ENCODE peak calls at places on chromosomes 6 and 20, in ten cellular contexts. One of them, this sample, is unnamed.

GRCh38 chr6:120816862-120817261 is 517.4 kb downstream of the TBC1D32 start:
- DNase-seq in GM12878: no peak
- DNase-seq in A673: no peak
- DNase-seq in heart left ventricle: no peak
- DNase-seq in progenitor cell of endocrine pancreas: no peak
- DNase-seq in WTC11: no peak
- DNase-seq in neural crest cell: no peak
- DNase-seq in psoas muscle: no peak
- DNase-seq in AG09309: no peak
- DNase-seq in fibroblast of lung: no peak
- DNase-seq in this sample: no peak

GRCh38 chr20:53609501-53610445 is 16.1 kb upstream of the ZNF217 start:
- DNase-seq in psoas muscle: peak
- DNase-seq in neural crest cell: no peak
- DNase-seq in heart left ventricle: no peak
- DNase-seq in WTC11: peak
- DNase-seq in A673: peak
- DNase-seq in GM12878: no peak
- DNase-seq in AG09309: no peak
- DNase-seq in fibroblast of lung: peak
- DNase-seq in progenitor cell of endocrine pancreas: no peak
- DNase-seq in this sample: no peak

GRCh38 chr6:14501240-14501639 is 383.7 kb downstream of the CD83 start:
- DNase-seq in GM12878: no peak
- DNase-seq in fibroblast of lung: no peak
- DNase-seq in A673: peak
- DNase-seq in heart left ventricle: no peak
- DNase-seq in progenitor cell of endocrine pancreas: no peak
- DNase-seq in psoas muscle: no peak
- DNase-seq in AG09309: no peak
- DNase-seq in neural crest cell: peak
- DNase-seq in WTC11: no peak
- DNase-seq in this sample: no peak

GRCh38 chr6:62640749-62641148 is 354.7 kb upstream of the KHDRBS2 start:
- DNase-seq in AG09309: no peak
- DNase-seq in GM12878: no peak
- DNase-seq in heart left ventricle: no peak
- DNase-seq in psoas muscle: no peak
- DNase-seq in WTC11: no peak
- DNase-seq in progenitor cell of endocrine pancreas: no peak
- DNase-seq in neural crest cell: no peak
- DNase-seq in fibroblast of lung: no peak
- DNase-seq in A673: peak
- DNase-seq in this sample: no peak

GRCh38 chr20:5706797-5707196 is 43.4 kb upstream of the SHLD1 start:
- DNase-seq in neural crest cell: no peak
- DNase-seq in fibroblast of lung: no peak
- DNase-seq in WTC11: no peak
- DNase-seq in A673: no peak
- DNase-seq in psoas muscle: no peak
- DNase-seq in progenitor cell of endocrine pancreas: no peak
- DNase-seq in AG09309: no peak
- DNase-seq in GM12878: no peak
- DNase-seq in heart left ventricle: no peak
- DNase-seq in this sample: no peak

GRCh38 chr6:52415917-52416628 is 4.1 kb upstream of the EFHC1 start:
- DNase-seq in heart left ventricle: no peak
- DNase-seq in neural crest cell: no peak
- DNase-seq in AG09309: no peak
- DNase-seq in A673: no peak
- DNase-seq in GM12878: no peak
- DNase-seq in psoas muscle: no peak
- DNase-seq in progenitor cell of endocrine pancreas: no peak
- DNase-seq in WTC11: no peak
- DNase-seq in fibroblast of lung: peak
- DNase-seq in this sample: no peak

GRCh38 chr6:162372092-162372491 is 355.5 kb downstream of the PRKN start:
- DNase-seq in neural crest cell: no peak
- DNase-seq in AG09309: no peak
- DNase-seq in GM12878: no peak
- DNase-seq in progenitor cell of endocrine pancreas: no peak
- DNase-seq in fibroblast of lung: no peak
- DNase-seq in heart left ventricle: no peak
- DNase-seq in WTC11: no peak
- DNase-seq in psoas muscle: no peak
- DNase-seq in A673: no peak
- DNase-seq in this sample: no peak

GRCh38 chr20:40890635-40891034 is 138.0 kb upstream of the TOP1 start:
- DNase-seq in WTC11: no peak
- DNase-seq in heart left ventricle: no peak
- DNase-seq in fibroblast of lung: no peak
- DNase-seq in GM12878: no peak
- DNase-seq in AG09309: no peak
- DNase-seq in psoas muscle: no peak
- DNase-seq in progenitor cell of endocrine pancreas: no peak
- DNase-seq in neural crest cell: no peak
- DNase-seq in A673: no peak
- DNase-seq in this sample: no peak

GRCh38 chr6:25017486-25017885 is 81.7 kb upstream of the RIPOR2 start:
- DNase-seq in heart left ventricle: no peak
- DNase-seq in psoas muscle: no peak
- DNase-seq in A673: no peak
- DNase-seq in AG09309: no peak
- DNase-seq in neural crest cell: no peak
- DNase-seq in progenitor cell of endocrine pancreas: no peak
- DNase-seq in GM12878: no peak
- DNase-seq in fibroblast of lung: no peak
- DNase-seq in WTC11: no peak
- DNase-seq in this sample: no peak

GRCh38 chr20:23095504-23095903 is 9.4 kb upstream of the CD93 start:
- DNase-seq in fibroblast of lung: no peak
- DNase-seq in progenitor cell of endocrine pancreas: no peak
- DNase-seq in heart left ventricle: no peak
- DNase-seq in A673: no peak
- DNase-seq in WTC11: no peak
- DNase-seq in neural crest cell: no peak
- DNase-seq in AG09309: no peak
- DNase-seq in GM12878: no peak
- DNase-seq in psoas muscle: no peak
- DNase-seq in this sample: no peak

GRCh38 chr6:90080876-90081464 is 186.7 kb downstream of the GJA10 start:
- DNase-seq in AG09309: no peak
- DNase-seq in A673: no peak
- DNase-seq in WTC11: no peak
- DNase-seq in progenitor cell of endocrine pancreas: no peak
- DNase-seq in GM12878: peak
- DNase-seq in psoas muscle: no peak
- DNase-seq in fibroblast of lung: no peak
- DNase-seq in heart left ventricle: no peak
- DNase-seq in neural crest cell: no peak
- DNase-seq in this sample: no peak

GRCh38 chr20:48283470-48284110 is 498.3 kb upstream of the SULF2 start:
- DNase-seq in heart left ventricle: peak
- DNase-seq in WTC11: no peak
- DNase-seq in neural crest cell: no peak
- DNase-seq in A673: no peak
- DNase-seq in progenitor cell of endocrine pancreas: no peak
- DNase-seq in GM12878: no peak
- DNase-seq in AG09309: peak
- DNase-seq in psoas muscle: peak
- DNase-seq in fibroblast of lung: peak
- DNase-seq in this sample: no peak

DNA sequence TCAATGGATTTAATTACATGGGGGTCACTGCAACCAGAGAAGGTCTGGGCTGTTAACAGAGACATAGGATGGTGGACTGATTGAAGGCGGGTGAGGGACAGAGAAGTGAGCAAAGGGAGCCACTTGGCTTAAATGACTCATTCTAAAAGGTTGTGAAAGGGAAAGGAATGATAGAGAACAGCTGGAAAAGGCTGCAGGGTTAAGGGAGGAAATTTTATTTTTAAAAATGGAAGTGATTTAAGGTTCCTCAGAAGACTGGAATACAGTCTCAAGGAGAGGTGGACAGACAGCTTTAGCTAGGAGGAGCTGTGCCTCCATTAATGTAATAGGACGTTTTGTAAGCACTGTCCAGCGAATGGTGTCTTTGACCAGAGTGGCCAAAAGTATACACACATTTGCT is 46.7 kb downstream of the RGS17 start:
- DNase-seq in psoas muscle: no peak
- DNase-seq in GM12878: no peak
- DNase-seq in neural crest cell: no peak
- DNase-seq in AG09309: peak
- DNase-seq in fibroblast of lung: peak
- DNase-seq in WTC11: no peak
- DNase-seq in progenitor cell of endocrine pancreas: no peak
- DNase-seq in A673: no peak
- DNase-seq in heart left ventricle: no peak
- DNase-seq in this sample: no peak
- TF ChIP-seq CTCF in psoas muscle: no peak
- TF ChIP-seq CTCF in GM12878: peak
- TF ChIP-seq CTCF in neural crest cell: no peak
- TF ChIP-seq CTCF in AG09309: peak
- TF ChIP-seq CTCF in fibroblast of lung: peak
- TF ChIP-seq CTCF in WTC11: no peak
- TF ChIP-seq CTCF in progenitor cell of endocrine pancreas: no peak
- TF ChIP-seq CTCF in A673: no peak
- TF ChIP-seq CTCF in heart left ventricle: peak
- TF ChIP-seq CTCF in this sample: no peak

DNA sequence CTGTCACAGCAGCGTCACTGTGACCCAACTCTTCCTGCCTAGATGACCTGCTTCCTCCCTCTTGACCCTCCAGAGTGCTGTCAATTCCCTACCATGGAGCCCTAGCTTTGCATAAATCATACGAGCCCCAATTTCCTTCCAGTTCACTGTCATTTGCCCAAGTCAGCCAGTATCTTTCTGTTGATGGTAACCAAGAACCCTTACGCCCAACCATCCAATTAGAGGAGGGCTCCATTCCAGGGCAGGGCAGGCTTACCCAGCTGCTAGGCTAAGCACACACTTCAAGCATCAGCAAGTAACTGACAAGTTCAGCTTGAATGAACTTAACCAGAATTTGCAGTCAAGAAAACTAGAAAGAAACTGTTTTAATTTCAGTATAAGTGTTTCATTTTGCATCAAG is 25.7 kb downstream of the WFDC3 start:
- DNase-seq in WTC11: no peak
- DNase-seq in AG09309: no peak
- DNase-seq in GM12878: no peak
- DNase-seq in progenitor cell of endocrine pancreas: no peak
- DNase-seq in A673: no peak
- DNase-seq in neural crest cell: no peak
- DNase-seq in psoas muscle: no peak
- DNase-seq in fibroblast of lung: no peak
- DNase-seq in heart left ventricle: no peak
- DNase-seq in this sample: no peak
- TF ChIP-seq CTCF in WTC11: no peak
- TF ChIP-seq CTCF in AG09309: no peak
- TF ChIP-seq CTCF in GM12878: no peak
- TF ChIP-seq CTCF in progenitor cell of endocrine pancreas: no peak
- TF ChIP-seq CTCF in A673: no peak
- TF ChIP-seq CTCF in neural crest cell: no peak
- TF ChIP-seq CTCF in psoas muscle: no peak
- TF ChIP-seq CTCF in fibroblast of lung: no peak
- TF ChIP-seq CTCF in heart left ventricle: no peak
- TF ChIP-seq CTCF in this sample: no peak

GRCh38 chr6:146770965-146771735 is 172.4 kb downstream of the ADGB start:
- DNase-seq in A673: no peak
- DNase-seq in psoas muscle: peak
- DNase-seq in fibroblast of lung: no peak
- DNase-seq in heart left ventricle: peak
- DNase-seq in GM12878: no peak
- DNase-seq in neural crest cell: no peak
- DNase-seq in progenitor cell of endocrine pancreas: no peak
- DNase-seq in AG09309: no peak
- DNase-seq in WTC11: no peak
- DNase-seq in this sample: no peak

GRCh38 chr6:146770275-146770964 is 171.6 kb downstream of the ADGB start:
- DNase-seq in GM12878: no peak
- DNase-seq in WTC11: no peak
- DNase-seq in progenitor cell of endocrine pancreas: no peak
- DNase-seq in psoas muscle: no peak
- DNase-seq in AG09309: no peak
- DNase-seq in fibroblast of lung: no peak
- DNase-seq in neural crest cell: no peak
- DNase-seq in A673: no peak
- DNase-seq in heart left ventricle: no peak
- DNase-seq in this sample: no peak

GRCh38 chr6:146775227-146775626 is 176.5 kb downstream of the ADGB start:
- DNase-seq in progenitor cell of endocrine pancreas: no peak
- DNase-seq in AG09309: no peak
- DNase-seq in GM12878: no peak
- DNase-seq in WTC11: no peak
- DNase-seq in psoas muscle: no peak
- DNase-seq in A673: no peak
- DNase-seq in heart left ventricle: no peak
- DNase-seq in fibroblast of lung: peak
- DNase-seq in neural crest cell: no peak
- DNase-seq in this sample: no peak
- TF ChIP-seq CTCF in progenitor cell of endocrine pancreas: no peak
- TF ChIP-seq CTCF in AG09309: no peak
- TF ChIP-seq CTCF in GM12878: no peak
- TF ChIP-seq CTCF in WTC11: no peak
- TF ChIP-seq CTCF in psoas muscle: no peak
- TF ChIP-seq CTCF in A673: no peak
- TF ChIP-seq CTCF in heart left ventricle: no peak
- TF ChIP-seq CTCF in fibroblast of lung: no peak
- TF ChIP-seq CTCF in neural crest cell: peak
- TF ChIP-seq CTCF in this sample: no peak

DNA sequence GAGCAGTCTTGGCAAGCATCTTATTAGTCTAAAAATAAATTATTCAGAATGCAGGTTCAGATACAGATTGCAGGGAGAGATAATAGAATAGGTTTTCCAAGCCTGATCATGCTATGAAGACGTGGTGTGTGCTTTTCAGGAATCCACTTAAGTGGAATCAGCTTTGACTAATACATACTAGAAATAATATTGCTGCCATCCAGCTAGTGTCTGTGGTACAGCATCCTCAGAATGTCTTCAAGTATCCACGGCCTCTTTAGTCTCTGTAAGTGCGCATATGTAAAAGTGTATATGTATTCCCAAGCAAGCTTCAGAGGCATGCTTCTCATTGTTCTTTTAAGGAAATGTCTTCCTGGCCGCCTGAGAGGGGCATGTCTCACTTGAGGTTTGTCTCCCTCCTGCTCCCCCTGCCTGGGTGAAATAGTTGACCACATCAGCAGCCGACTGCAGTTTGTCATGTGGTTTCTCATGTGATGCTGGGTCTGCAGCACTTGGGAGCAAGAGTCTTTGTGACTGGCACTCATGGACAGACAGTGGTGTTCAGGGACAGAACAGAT is 150.9 kb downstream of the PRL start:
- DNase-seq in WTC11: peak
- DNase-seq in heart left ventricle: peak
- DNase-seq in neural crest cell: no peak
- DNase-seq in progenitor cell of endocrine pancreas: no peak
- DNase-seq in A673: peak
- DNase-seq in AG09309: peak
- DNase-seq in GM12878: no peak
- DNase-seq in fibroblast of lung: peak
- DNase-seq in psoas muscle: no peak
- DNase-seq in this sample: no peak
- TF ChIP-seq CTCF in WTC11: no peak
- TF ChIP-seq CTCF in heart left ventricle: peak
- TF ChIP-seq CTCF in neural crest cell: no peak
- TF ChIP-seq CTCF in progenitor cell of endocrine pancreas: no peak
- TF ChIP-seq CTCF in A673: peak
- TF ChIP-seq CTCF in AG09309: peak
- TF ChIP-seq CTCF in GM12878: no peak
- TF ChIP-seq CTCF in fibroblast of lung: peak
- TF ChIP-seq CTCF in psoas muscle: no peak
- TF ChIP-seq CTCF in this sample: no peak